ENCODE peak calls at places on chromosomes 2 and 18, in seven cellular contexts. Q, C, O, G, T, V and U are unnamed samples.

GRCh38 chr2:186493564-186494085 is 7.6 kb downstream of the ZC3H15 start:
- DNase-seq in Q (no peak), C (no peak), O (no peak), G (no peak), T (no peak), V (no peak), U (no peak)

GRCh38 chr2:27162151-27163121 is 13.6 kb downstream of the TCF23 start:
- DNase-seq in Q (peak), C (no peak), O (no peak), G (peak), T (peak), V (no peak), U (no peak)

GRCh38 chr2:229445013-229445412 is 173.9 kb upstream of the PID1 start:
- DNase-seq in Q (peak), C (peak), O (peak), G (peak), T (peak), V (no peak), U (no peak)

GRCh38 chr18:42636309-42636708 is 479.2 kb downstream of the RIT2 start:
- DNase-seq in Q (no peak), C (no peak), O (no peak), G (no peak), T (no peak), V (no peak), U (no peak)

GRCh38 chr18:48488388-48488850 is 50.4 kb upstream of the CTIF start:
- DNase-seq in Q (peak), C (peak), O (peak), G (peak), T (peak), V (no peak), U (no peak)

GRCh38 chr18:54845788-54846187 is 17.5 kb downstream of the RAB27B start:
- DNase-seq in Q (peak), C (no peak), O (no peak), G (peak), T (peak), V (no peak), U (no peak)

GRCh38 chr2:216985658-216986141 is 125.8 kb upstream of the TNP1 start:
- DNase-seq in Q (no peak), C (no peak), O (no peak), G (no peak), T (no peak), V (no peak), U (no peak)

GRCh38 chr2:44578401-44579135 is 216.8 kb downstream of the CAMKMT start:
- DNase-seq in Q (peak), C (no peak), O (no peak), G (peak), T (peak), V (no peak), U (no peak)

GRCh38 chr2:240460781-240461431 is 25.4 kb downstream of the GPC1 start:
- DNase-seq in Q (no peak), C (peak), O (peak), G (no peak), T (no peak), V (no peak), U (no peak)

GRCh38 chr2:237692601-237693079 is 65.3 kb downstream of the LRRFIP1 start:
- DNase-seq in Q (peak), C (no peak), O (peak), G (peak), T (peak), V (no peak), U (no peak)

GRCh38 chr2:3610415-3610814 is 15.5 kb downstream of the COLEC11 start:
- DNase-seq in Q (no peak), C (no peak), O (peak), G (no peak), T (no peak), V (no peak), U (no peak)

GRCh38 chr2:79717364-79718007 is 204.6 kb downstream of the CTNNA2 start:
- DNase-seq in Q (peak), C (no peak), O (no peak), G (peak), T (peak), V (no peak), U (no peak)

GRCh38 chr2:114714316-114714715 is 271.9 kb downstream of the DPP10 start:
- DNase-seq in Q (no peak), C (no peak), O (no peak), G (no peak), T (no peak), V (no peak), U (no peak)

GRCh38 chr2:6443424-6443823 is 422.3 kb downstream of the CMPK2 start:
- DNase-seq in Q (peak), C (no peak), O (no peak), G (no peak), T (no peak), V (no peak), U (no peak)

GRCh38 chr2:173806761-173807160 is 158.4 kb downstream of the SP3 start:
- DNase-seq in Q (no peak), C (no peak), O (no peak), G (peak), T (peak), V (no peak), U (no peak)

GRCh38 chr2:169285528-169285927 is 76.8 kb downstream of the LRP2 start:
- DNase-seq in Q (no peak), C (no peak), O (no peak), G (no peak), T (no peak), V (no peak), U (no peak)

GRCh38 chr2:19140463-19141208 is 217.8 kb downstream of the OSR1 start:
- DNase-seq in Q (peak), C (no peak), O (no peak), G (peak), T (peak), V (no peak), U (no peak)

GRCh38 chr2:239498981-239499633 is 98.3 kb upstream of the HDAC4 start:
- DNase-seq in Q (no peak), C (no peak), O (peak), G (peak), T (no peak), V (no peak), U (no peak)

GRCh38 chr2:239804161-239805042 is 220.7 kb downstream of the NDUFA10 start:
- DNase-seq in Q (no peak), C (no peak), O (no peak), G (no peak), T (no peak), V (no peak), U (no peak)

GRCh38 chr2:101057051-101057933 is 55.2 kb downstream of the RPL31 start:
- DNase-seq in Q (no peak), C (no peak), O (no peak), G (no peak), T (no peak), V (no peak), U (no peak)

GRCh38 chr2:114937366-114937930 is 495.0 kb downstream of the DPP10 start:
- DNase-seq in Q (no peak), C (no peak), O (no peak), G (no peak), T (no peak), V (no peak), U (no peak)